ENCODE peak calls at places on chromosomes 11 and 22, in nine cellular contexts. One of them, this sample, is unnamed.

GRCh38 chr22:27482414-27482813 is 319.1 kb downstream of the MN1 start:
- DNase-seq in lower leg skin: no peak
- DNase-seq in thoracic aorta: no peak
- DNase-seq in pancreas: no peak
- DNase-seq in effector memory CD8-positive, alpha-beta T cell: no peak
- DNase-seq in fibroblast of pulmonary artery: no peak
- DNase-seq in colonic mucosa: no peak
- DNase-seq in pulmonary artery endothelial cell: no peak
- DNase-seq in ELR: no peak
- DNase-seq in this sample: no peak

GRCh38 chr11:59053387-59053786 is 32.7 kb upstream of the GLYATL1B start:
- DNase-seq in ELR: peak
- DNase-seq in fibroblast of pulmonary artery: peak
- DNase-seq in pancreas: peak
- DNase-seq in thoracic aorta: no peak
- DNase-seq in pulmonary artery endothelial cell: peak
- DNase-seq in lower leg skin: peak
- DNase-seq in colonic mucosa: peak
- DNase-seq in effector memory CD8-positive, alpha-beta T cell: peak
- DNase-seq in this sample: peak

GRCh38 chr11:123707606-123708205 is 33.8 kb downstream of the ZNF202 start:
- DNase-seq in ELR: peak
- DNase-seq in effector memory CD8-positive, alpha-beta T cell: peak
- DNase-seq in pancreas: no peak
- DNase-seq in thoracic aorta: no peak
- DNase-seq in colonic mucosa: peak
- DNase-seq in lower leg skin: no peak
- DNase-seq in fibroblast of pulmonary artery: peak
- DNase-seq in pulmonary artery endothelial cell: peak
- DNase-seq in this sample: peak

GRCh38 chr11:33894402-33894754 is 2.5 kb upstream of the LMO2 start:
- DNase-seq in effector memory CD8-positive, alpha-beta T cell: no peak
- DNase-seq in pulmonary artery endothelial cell: no peak
- DNase-seq in ELR: no peak
- DNase-seq in pancreas: no peak
- DNase-seq in colonic mucosa: no peak
- DNase-seq in thoracic aorta: no peak
- DNase-seq in fibroblast of pulmonary artery: no peak
- DNase-seq in lower leg skin: no peak
- DNase-seq in this sample: no peak

GRCh38 chr11:7532395-7532794 is 18.6 kb downstream of the PPFIBP2 start:
- DNase-seq in lower leg skin: no peak
- DNase-seq in effector memory CD8-positive, alpha-beta T cell: no peak
- DNase-seq in colonic mucosa: no peak
- DNase-seq in thoracic aorta: no peak
- DNase-seq in pulmonary artery endothelial cell: no peak
- DNase-seq in pancreas: no peak
- DNase-seq in ELR: no peak
- DNase-seq in fibroblast of pulmonary artery: no peak
- DNase-seq in this sample: no peak

GRCh38 chr11:61061081-61061826 is 41.0 kb upstream of the CD5 start:
- DNase-seq in effector memory CD8-positive, alpha-beta T cell: peak
- DNase-seq in ELR: peak
- DNase-seq in colonic mucosa: no peak
- DNase-seq in thoracic aorta: no peak
- DNase-seq in lower leg skin: peak
- DNase-seq in pulmonary artery endothelial cell: no peak
- DNase-seq in pancreas: no peak
- DNase-seq in fibroblast of pulmonary artery: peak
- DNase-seq in this sample: no peak

GRCh38 chr11:60915250-60915914 is 1.4 kb downstream of the TMEM109 start:
- DNase-seq in fibroblast of pulmonary artery: peak
- DNase-seq in thoracic aorta: no peak
- DNase-seq in pancreas: peak
- DNase-seq in lower leg skin: peak
- DNase-seq in colonic mucosa: peak
- DNase-seq in ELR: peak
- DNase-seq in effector memory CD8-positive, alpha-beta T cell: peak
- DNase-seq in pulmonary artery endothelial cell: no peak
- DNase-seq in this sample: peak

GRCh38 chr11:95081412-95081811 is 8.2 kb upstream of the ENDOD1 start:
- DNase-seq in pancreas: no peak
- DNase-seq in pulmonary artery endothelial cell: no peak
- DNase-seq in thoracic aorta: no peak
- DNase-seq in effector memory CD8-positive, alpha-beta T cell: no peak
- DNase-seq in lower leg skin: no peak
- DNase-seq in fibroblast of pulmonary artery: peak
- DNase-seq in ELR: no peak
- DNase-seq in colonic mucosa: no peak
- DNase-seq in this sample: peak

GRCh38 chr11:123434911-123435310 is 4.8 kb downstream of the GRAMD1B start:
- DNase-seq in lower leg skin: no peak
- DNase-seq in effector memory CD8-positive, alpha-beta T cell: no peak
- DNase-seq in thoracic aorta: no peak
- DNase-seq in fibroblast of pulmonary artery: no peak
- DNase-seq in ELR: no peak
- DNase-seq in pulmonary artery endothelial cell: no peak
- DNase-seq in colonic mucosa: no peak
- DNase-seq in pancreas: no peak
- DNase-seq in this sample: no peak